ENCODE peak calls at places on chromosome 10, in six cellular contexts. A is OCI-LY7, L is cardiac muscle cell, N is lower lobe of right lung, I is GM23248, Y is neural progenitor cell. O is an unnamed sample.

GRCh38 chr10:71292624-71293445 is 26.2 kb upstream of the SLC29A3 start:
- DNase-seq in A (no peak), L (no peak), N (peak), I (no peak), Y (no peak), O (no peak)

GRCh38 chr10:45154481-45154880 is 153.8 kb downstream of the ZNF22 start:
- DNase-seq in A (no peak), L (no peak), N (no peak), I (no peak), Y (no peak), O (no peak)

GRCh38 chr10:110833941-110834621 is 37.6 kb upstream of the PDCD4 start:
- DNase-seq in A (no peak), L (no peak), N (no peak), I (no peak), Y (no peak), O (no peak)

GRCh38 chr10:74548676-74549075 is 277.7 kb upstream of the KAT6B start:
- DNase-seq in A (no peak), L (no peak), N (no peak), I (no peak), Y (no peak), O (no peak)

GRCh38 chr10:1137499-1138163 is 81.4 kb downstream of the WDR37 start:
- DNase-seq in A (no peak), L (no peak), N (no peak), I (no peak), Y (no peak), O (no peak)

GRCh38 chr10:28393956-28394568 is 91.2 kb upstream of the MPP7 start:
- DNase-seq in A (peak), L (peak), N (peak), I (peak), Y (peak), O (peak)

GRCh38 chr10:119441151-119441821 is 101.2 kb downstream of the RGS10 start:
- DNase-seq in A (no peak), L (no peak), N (peak), I (peak), Y (no peak), O (no peak)

GRCh38 chr10:1186693-1186990 is 130.5 kb downstream of the WDR37 start:
- DNase-seq in A (no peak), L (no peak), N (no peak), I (no peak), Y (no peak), O (no peak)

GRCh38 chr10:14748471-14748870 is 26.2 kb downstream of the FAM107B start:
- DNase-seq in A (no peak), L (no peak), N (no peak), I (no peak), Y (no peak), O (no peak)

GRCh38 chr10:118501637-118502440 is 93.6 kb downstream of the PRLHR start:
- DNase-seq in A (no peak), L (no peak), N (no peak), I (peak), Y (no peak), O (no peak)

GRCh38 chr10:58436071-58436470 is 50.9 kb downstream of the TFAM start:
- DNase-seq in A (peak), L (no peak), N (no peak), I (no peak), Y (no peak), O (no peak)

GRCh38 chr10:22682237-22683192 is 31.9 kb downstream of the PIP4K2A start:
- DNase-seq in A (peak), L (peak), N (peak), I (peak), Y (no peak), O (no peak)

GRCh38 chr10:6624392-6624791 is 44.3 kb upstream of the PRKCQ start:
- DNase-seq in A (no peak), L (no peak), N (no peak), I (no peak), Y (peak), O (no peak)

GRCh38 chr10:113473851-113474250 is 79.0 kb upstream of the HABP2 start:
- DNase-seq in A (no peak), L (no peak), N (no peak), I (peak), Y (no peak), O (no peak)

GRCh38 chr10:101848894-101849351 is 5.3 kb upstream of the KCNIP2 start:
- DNase-seq in A (no peak), L (no peak), N (peak), I (no peak), Y (peak), O (peak)

GRCh38 chr10:68871105-68871711 is 29.9 kb upstream of the DDX50 start:
- DNase-seq in A (no peak), L (peak), N (no peak), I (peak), Y (peak), O (peak)
- H3K4me3 ChIP-seq in A (no peak), L (no peak), N (no peak), I (no peak), Y (peak), O (peak)

DNA sequence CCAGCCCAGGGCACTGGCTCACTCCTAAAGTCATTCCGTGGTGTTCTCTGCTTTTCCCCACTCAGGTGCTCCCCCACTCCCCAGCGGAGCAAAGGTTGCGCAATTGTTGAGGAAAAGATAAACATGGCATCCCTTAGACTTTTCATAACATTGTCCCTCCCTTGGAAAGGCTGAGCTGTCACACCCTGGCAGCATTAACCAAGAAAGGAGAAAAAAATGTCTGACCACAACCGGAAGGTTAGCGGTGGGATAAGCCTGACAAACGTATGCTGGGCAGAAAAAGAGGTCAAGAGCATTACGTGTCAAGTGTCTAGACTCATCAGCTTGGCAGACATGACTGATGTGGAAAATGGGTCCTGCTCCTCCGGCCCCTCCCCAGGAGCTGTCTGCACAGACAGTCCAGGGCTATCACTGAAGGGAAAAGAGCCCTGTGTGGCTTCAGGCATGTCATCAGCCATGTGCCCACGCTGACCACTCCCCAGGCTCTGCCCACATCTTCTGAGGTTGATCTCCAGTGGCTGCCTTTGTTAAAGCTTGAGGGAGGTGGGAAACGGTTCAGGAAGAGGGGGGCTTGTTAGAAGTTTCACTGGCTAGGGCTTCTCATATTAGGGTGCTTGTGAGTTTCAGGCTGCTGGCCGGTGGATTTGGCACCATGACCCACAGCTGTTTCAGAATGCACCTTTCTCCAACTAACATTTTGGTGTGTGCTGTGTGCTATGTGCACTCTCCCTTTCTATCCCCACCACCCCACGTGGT is 30.1 kb downstream of the BTBD16 start:
- DNase-seq in A (no peak), L (no peak), N (no peak), I (peak), Y (no peak), O (no peak)
- H3K4me3 ChIP-seq in A (no peak), L (no peak), N (no peak), I (no peak), Y (no peak), O (no peak)

GRCh38 chr10:133277993-133278576 is 1.4 kb upstream of the ADAM8 start:
- DNase-seq in A (no peak), L (no peak), N (no peak), I (no peak), Y (no peak), O (no peak)
- H3K4me3 ChIP-seq in A (no peak), L (no peak), N (peak), I (no peak), Y (no peak), O (no peak)

DNA sequence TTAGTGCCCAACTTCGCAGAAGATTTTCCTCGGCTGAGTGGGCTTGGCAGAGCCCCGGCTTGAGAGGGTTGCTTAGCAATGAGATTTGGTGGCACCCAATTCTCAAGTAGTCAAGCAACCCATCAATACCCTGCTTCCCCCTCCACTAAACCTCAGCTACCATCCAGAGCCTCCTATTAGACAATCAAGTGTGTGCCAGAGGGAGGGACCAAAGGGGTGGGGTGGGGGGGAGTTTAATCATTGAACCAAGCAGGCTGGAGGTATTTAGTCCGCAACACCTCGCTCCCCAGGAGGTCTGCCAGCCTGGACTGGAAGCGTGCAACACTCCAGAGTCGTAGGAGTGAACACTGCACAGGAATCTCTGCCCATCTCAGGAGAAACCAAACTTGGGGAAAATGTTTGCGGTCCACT is at the start of gene HKDC1:
- DNase-seq in A (no peak), L (no peak), N (no peak), I (no peak), Y (no peak), O (no peak)
- H3K4me3 ChIP-seq in A (no peak), L (no peak), N (no peak), I (no peak), Y (no peak), O (no peak)

GRCh38 chr10:97685395-97685958 is 1.6 kb downstream of the AVPI1 start:
- DNase-seq in A (no peak), L (peak), N (no peak), I (peak), Y (peak), O (peak)
- H3K4me3 ChIP-seq in A (no peak), L (no peak), N (peak), I (peak), Y (no peak), O (no peak)

GRCh38 chr10:60185426-60185825 is 204.2 kb downstream of the ANK3 start:
- DNase-seq in A (no peak), L (no peak), N (no peak), I (peak), Y (no peak), O (no peak)

GRCh38 chr10:60189861-60190475 is 199.7 kb downstream of the ANK3 start:
- DNase-seq in A (no peak), L (no peak), N (no peak), I (no peak), Y (no peak), O (no peak)

GRCh38 chr10:60187691-60188090 is 202.0 kb downstream of the ANK3 start:
- DNase-seq in A (no peak), L (no peak), N (no peak), I (no peak), Y (no peak), O (no peak)

GRCh38 chr10:60188548-60188947 is 201.1 kb downstream of the ANK3 start:
- DNase-seq in A (no peak), L (no peak), N (no peak), I (no peak), Y (no peak), O (no peak)

DNA sequence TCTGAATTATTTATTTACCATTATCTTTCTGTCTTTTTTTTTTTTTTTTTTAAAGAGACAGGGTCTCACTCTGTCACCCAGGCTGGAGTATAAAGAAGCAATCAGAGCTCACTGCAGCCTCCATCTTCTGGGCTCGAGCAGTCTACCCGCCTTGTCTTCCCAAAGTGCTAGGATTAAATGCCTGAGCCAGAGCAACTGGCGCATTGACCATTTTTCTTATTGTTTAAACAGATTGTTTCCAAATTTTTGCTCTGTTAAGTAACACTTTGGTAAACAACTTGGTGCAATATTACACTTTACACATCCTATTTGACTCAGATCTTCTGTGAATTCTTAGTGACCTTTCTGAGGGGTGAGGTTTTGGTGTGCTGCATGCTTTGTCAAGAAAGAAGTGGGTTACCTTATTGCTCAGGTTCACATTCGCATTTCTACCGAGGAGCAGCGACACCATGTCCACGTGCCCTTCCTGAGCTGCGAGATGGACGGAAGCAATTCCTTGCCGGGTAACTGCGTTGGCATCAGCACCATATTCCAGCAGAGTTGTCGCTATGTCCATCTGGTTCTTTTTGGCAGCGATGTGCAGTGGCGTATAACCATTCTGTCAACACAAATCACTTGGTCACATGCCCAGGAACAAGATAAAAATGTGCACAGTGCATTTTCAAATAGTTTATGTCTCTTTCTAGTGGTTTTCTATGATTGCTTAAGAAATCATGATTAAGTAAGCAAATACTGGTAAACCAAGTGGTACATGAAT is 203.2 kb downstream of the ANK3 start:
- DNase-seq in A (no peak), L (no peak), N (no peak), I (peak), Y (no peak), O (no peak)
- H3K4me3 ChIP-seq in A (no peak), L (no peak), N (no peak), I (peak), Y (no peak), O (no peak)

DNA sequence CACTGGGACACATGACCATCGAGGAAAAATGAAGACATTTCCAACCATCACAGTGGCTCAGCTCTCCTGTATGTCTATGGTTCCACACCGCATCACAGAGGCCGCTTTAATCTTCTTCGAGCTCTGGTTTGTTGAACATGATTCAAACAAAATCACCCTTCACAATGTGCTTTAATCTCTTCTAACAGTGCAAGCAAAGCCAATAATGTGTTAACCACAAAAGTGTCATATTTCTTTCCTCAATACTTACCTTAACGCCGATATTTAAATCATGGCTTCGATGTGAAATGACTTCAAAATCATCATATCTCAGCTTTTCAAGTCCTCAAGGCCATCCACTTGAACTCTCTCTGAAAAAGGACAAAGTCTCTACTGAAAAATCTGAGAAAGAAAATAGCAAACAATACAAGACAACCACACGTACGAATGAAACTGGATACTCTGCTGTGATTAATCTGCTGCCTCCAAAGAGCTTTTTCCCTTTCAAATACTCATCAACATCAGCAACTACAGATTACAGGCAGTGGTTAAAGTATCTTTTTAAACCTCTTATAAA is 23.0 kb upstream of the SVIL start:
- DNase-seq in A (no peak), L (no peak), N (no peak), I (no peak), Y (no peak), O (no peak)
- H3K4me3 ChIP-seq in A (no peak), L (no peak), N (no peak), I (no peak), Y (no peak), O (peak)

DNA sequence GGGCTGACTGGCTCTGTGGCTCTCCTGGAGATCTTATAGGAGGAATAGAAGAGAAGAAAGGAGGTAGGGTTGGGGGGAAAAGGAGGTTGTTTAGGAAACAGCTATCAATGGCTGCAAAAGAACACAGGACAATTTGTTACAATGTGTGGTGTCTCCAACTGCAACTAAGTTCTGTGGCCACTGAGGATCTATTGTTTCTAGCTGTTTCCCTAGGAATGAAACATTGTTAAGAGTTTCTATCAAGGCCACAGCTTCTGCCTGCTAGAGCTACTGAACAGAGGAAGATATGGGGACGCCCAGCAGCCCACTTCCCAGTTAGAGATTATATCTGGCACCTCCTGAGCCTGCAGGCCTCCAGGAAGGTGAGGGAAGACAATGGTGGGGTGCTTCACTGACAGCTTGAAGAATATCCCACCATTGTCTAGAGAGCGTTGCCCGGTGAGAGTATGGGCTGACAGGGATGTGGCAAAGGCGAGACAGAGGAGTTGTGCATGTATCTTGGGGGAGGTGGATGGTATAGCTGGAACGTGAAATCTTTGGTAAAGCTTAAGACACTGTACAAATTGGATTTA is 4.0 kb downstream of the SCD start:
- DNase-seq in A (no peak), L (no peak), N (no peak), I (no peak), Y (no peak), O (no peak)
- H3K4me3 ChIP-seq in A (peak), L (peak), N (peak), I (no peak), Y (peak), O (peak)

GRCh38 chr10:103679096-103679790 is 176.1 kb downstream of the SH3PXD2A start:
- DNase-seq in A (no peak), L (no peak), N (no peak), I (no peak), Y (no peak), O (no peak)
- H3K4me3 ChIP-seq in A (peak), L (no peak), N (no peak), I (no peak), Y (no peak), O (no peak)